ENCODE peak calls at places on chromosomes 4 and X, in eight cellular contexts. One of them, this sample, is unnamed.
A peak's percentile ranks its signal among the peaks of the same experiment; 100 is the strongest.

GRCh38 chr4:25060586-25061340 is 30.0 kb upstream of the LGI2 start:
- DNase-seq in epithelial cell of esophagus: no peak
- DNase-seq in HCT116: no peak
- DNase-seq in dorsolateral prefrontal cortex: no peak
- DNase-seq in nephron progenitor cell: no peak
- DNase-seq in astrocyte of the spinal cord: no peak
- DNase-seq in right atrium auricular region: no peak
- DNase-seq in heart right ventricle: no peak
- DNase-seq in this sample: no peak

GRCh38 chr4:181956502-181956901 is 286.7 kb upstream of the TENM3 start:
- DNase-seq in epithelial cell of esophagus: no peak
- DNase-seq in HCT116: no peak
- DNase-seq in dorsolateral prefrontal cortex: no peak
- DNase-seq in nephron progenitor cell: no peak
- DNase-seq in astrocyte of the spinal cord: no peak
- DNase-seq in right atrium auricular region: no peak
- DNase-seq in heart right ventricle: no peak
- DNase-seq in this sample: no peak

GRCh38 chr4:80049402-80049801 is 23.6 kb downstream of the ANTXR2 start:
- DNase-seq in epithelial cell of esophagus: no peak
- DNase-seq in HCT116: no peak
- DNase-seq in dorsolateral prefrontal cortex: no peak
- DNase-seq in nephron progenitor cell: no peak
- DNase-seq in astrocyte of the spinal cord: no peak
- DNase-seq in right atrium auricular region: no peak
- DNase-seq in heart right ventricle: no peak
- DNase-seq in this sample: no peak

GRCh38 chrX:5431823-5432222 is 796.8 kb downstream of the NLGN4X start:
- DNase-seq in epithelial cell of esophagus: no peak
- DNase-seq in HCT116: no peak
- DNase-seq in dorsolateral prefrontal cortex: no peak
- DNase-seq in nephron progenitor cell: no peak
- DNase-seq in astrocyte of the spinal cord: no peak
- DNase-seq in right atrium auricular region: no peak
- DNase-seq in heart right ventricle: no peak
- DNase-seq in this sample: no peak

GRCh38 chrX:30875957-30876356 is 13.1 kb downstream of the TAB3 start:
- DNase-seq in epithelial cell of esophagus: peak; percentile 88
- DNase-seq in HCT116: no peak
- DNase-seq in dorsolateral prefrontal cortex: no peak
- DNase-seq in nephron progenitor cell: no peak
- DNase-seq in astrocyte of the spinal cord: peak; percentile 54
- DNase-seq in right atrium auricular region: no peak
- DNase-seq in heart right ventricle: no peak
- DNase-seq in this sample: no peak

GRCh38 chr4:75547647-75548387 is 8.0 kb upstream of the ODAPH start:
- DNase-seq in epithelial cell of esophagus: peak; percentile 33
- DNase-seq in HCT116: no peak
- DNase-seq in dorsolateral prefrontal cortex: no peak
- DNase-seq in nephron progenitor cell: no peak
- DNase-seq in astrocyte of the spinal cord: no peak
- DNase-seq in right atrium auricular region: peak; percentile 63
- DNase-seq in heart right ventricle: peak; percentile 35
- DNase-seq in this sample: no peak

GRCh38 chr4:123649644-123650356 is 253.2 kb downstream of the SPRY1 start:
- DNase-seq in epithelial cell of esophagus: peak; percentile 94
- DNase-seq in HCT116: no peak
- DNase-seq in dorsolateral prefrontal cortex: no peak
- DNase-seq in nephron progenitor cell: no peak
- DNase-seq in astrocyte of the spinal cord: peak; percentile 76
- DNase-seq in right atrium auricular region: no peak
- DNase-seq in heart right ventricle: no peak
- DNase-seq in this sample: no peak

GRCh38 chr4:168453146-168453545 is 27.1 kb downstream of the DDX60L start:
- DNase-seq in epithelial cell of esophagus: no peak
- DNase-seq in HCT116: no peak
- DNase-seq in dorsolateral prefrontal cortex: no peak
- DNase-seq in nephron progenitor cell: no peak
- DNase-seq in astrocyte of the spinal cord: no peak
- DNase-seq in right atrium auricular region: no peak
- DNase-seq in heart right ventricle: no peak
- DNase-seq in this sample: no peak

GRCh38 chrX:140447150-140447549 is 57.7 kb downstream of the SOX3 start:
- DNase-seq in epithelial cell of esophagus: peak; percentile 0
- DNase-seq in HCT116: no peak
- DNase-seq in dorsolateral prefrontal cortex: no peak
- DNase-seq in nephron progenitor cell: no peak
- DNase-seq in astrocyte of the spinal cord: no peak
- DNase-seq in right atrium auricular region: no peak
- DNase-seq in heart right ventricle: no peak
- DNase-seq in this sample: no peak

GRCh38 chrX:82087699-82088098 is 885.8 kb downstream of the SH3BGRL start:
- DNase-seq in epithelial cell of esophagus: no peak
- DNase-seq in HCT116: no peak
- DNase-seq in dorsolateral prefrontal cortex: no peak
- DNase-seq in nephron progenitor cell: no peak
- DNase-seq in astrocyte of the spinal cord: no peak
- DNase-seq in right atrium auricular region: no peak
- DNase-seq in heart right ventricle: peak; percentile 3
- DNase-seq in this sample: no peak

GRCh38 chr4:105588252-105588651 is 35.8 kb downstream of the ARHGEF38 start:
- DNase-seq in epithelial cell of esophagus: no peak
- DNase-seq in HCT116: no peak
- DNase-seq in dorsolateral prefrontal cortex: no peak
- DNase-seq in nephron progenitor cell: no peak
- DNase-seq in astrocyte of the spinal cord: no peak
- DNase-seq in right atrium auricular region: no peak
- DNase-seq in heart right ventricle: no peak
- DNase-seq in this sample: no peak

GRCh38 chr4:174460684-174461083 is 61.6 kb downstream of the HPGD start:
- DNase-seq in epithelial cell of esophagus: peak; percentile 29
- DNase-seq in HCT116: no peak
- DNase-seq in dorsolateral prefrontal cortex: no peak
- DNase-seq in nephron progenitor cell: no peak
- DNase-seq in astrocyte of the spinal cord: peak; percentile 64
- DNase-seq in right atrium auricular region: no peak
- DNase-seq in heart right ventricle: no peak
- DNase-seq in this sample: no peak

GRCh38 chr4:102503831-102504786 is 3.0 kb downstream of the NFKB1 start:
- DNase-seq in epithelial cell of esophagus: no peak
- DNase-seq in HCT116: no peak
- DNase-seq in dorsolateral prefrontal cortex: no peak
- DNase-seq in nephron progenitor cell: no peak
- DNase-seq in astrocyte of the spinal cord: no peak
- DNase-seq in right atrium auricular region: no peak
- DNase-seq in heart right ventricle: no peak
- DNase-seq in this sample: no peak

GRCh38 chr4:93448691-93449293 is 379.8 kb upstream of the ATOH1 start:
- DNase-seq in epithelial cell of esophagus: no peak
- DNase-seq in HCT116: no peak
- DNase-seq in dorsolateral prefrontal cortex: no peak
- DNase-seq in nephron progenitor cell: no peak
- DNase-seq in astrocyte of the spinal cord: no peak
- DNase-seq in right atrium auricular region: no peak
- DNase-seq in heart right ventricle: no peak
- DNase-seq in this sample: no peak

DNA sequence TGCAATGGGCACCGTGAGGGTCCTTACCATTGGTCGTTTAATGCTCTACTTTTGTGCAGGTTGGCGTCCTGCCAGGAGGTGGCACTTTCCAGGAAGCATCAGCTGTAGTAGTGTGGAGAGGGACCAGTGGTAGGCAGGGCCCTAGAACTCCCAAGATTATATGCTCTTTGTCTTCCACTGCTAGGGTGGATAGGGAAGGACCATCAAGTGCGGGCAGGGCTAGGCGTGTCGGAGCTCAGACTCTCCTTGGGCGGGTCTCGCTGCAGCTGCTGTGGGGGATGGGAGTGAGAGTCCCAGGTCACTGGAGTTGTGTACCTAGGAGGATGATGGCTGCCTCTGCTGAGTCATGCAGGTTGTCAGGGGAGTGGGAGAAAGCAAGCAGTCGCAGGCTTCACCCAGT is 134.7 kb downstream of the KLF8 start:
- DNase-seq in epithelial cell of esophagus: peak; percentile 10
- DNase-seq in HCT116: no peak
- DNase-seq in dorsolateral prefrontal cortex: no peak
- DNase-seq in nephron progenitor cell: no peak
- DNase-seq in astrocyte of the spinal cord: no peak
- DNase-seq in right atrium auricular region: no peak
- DNase-seq in heart right ventricle: no peak
- DNase-seq in this sample: no peak
- TF ChIP-seq CTCF in epithelial cell of esophagus: no peak
- TF ChIP-seq CTCF in HCT116: no peak
- TF ChIP-seq CTCF in dorsolateral prefrontal cortex: no peak
- TF ChIP-seq CTCF in nephron progenitor cell: no peak
- TF ChIP-seq CTCF in astrocyte of the spinal cord: no peak
- TF ChIP-seq CTCF in right atrium auricular region: no peak
- TF ChIP-seq CTCF in heart right ventricle: no peak
- TF ChIP-seq CTCF in this sample: no peak

GRCh38 chr4:186475202-186475601 is 80.2 kb downstream of the MTNR1A start:
- DNase-seq in epithelial cell of esophagus: no peak
- DNase-seq in HCT116: no peak
- DNase-seq in dorsolateral prefrontal cortex: no peak
- DNase-seq in nephron progenitor cell: no peak
- DNase-seq in astrocyte of the spinal cord: no peak
- DNase-seq in right atrium auricular region: no peak
- DNase-seq in heart right ventricle: no peak
- DNase-seq in this sample: no peak

GRCh38 chr4:186471441-186471840 is 83.9 kb downstream of the MTNR1A start:
- DNase-seq in epithelial cell of esophagus: no peak
- DNase-seq in HCT116: no peak
- DNase-seq in dorsolateral prefrontal cortex: no peak
- DNase-seq in nephron progenitor cell: no peak
- DNase-seq in astrocyte of the spinal cord: no peak
- DNase-seq in right atrium auricular region: no peak
- DNase-seq in heart right ventricle: no peak
- DNase-seq in this sample: no peak

GRCh38 chr4:186472948-186473347 is 82.4 kb downstream of the MTNR1A start:
- DNase-seq in epithelial cell of esophagus: peak; percentile 52
- DNase-seq in HCT116: peak; percentile 41
- DNase-seq in dorsolateral prefrontal cortex: no peak
- DNase-seq in nephron progenitor cell: peak; percentile 22
- DNase-seq in astrocyte of the spinal cord: peak; percentile 52
- DNase-seq in right atrium auricular region: no peak
- DNase-seq in heart right ventricle: no peak
- DNase-seq in this sample: no peak

DNA sequence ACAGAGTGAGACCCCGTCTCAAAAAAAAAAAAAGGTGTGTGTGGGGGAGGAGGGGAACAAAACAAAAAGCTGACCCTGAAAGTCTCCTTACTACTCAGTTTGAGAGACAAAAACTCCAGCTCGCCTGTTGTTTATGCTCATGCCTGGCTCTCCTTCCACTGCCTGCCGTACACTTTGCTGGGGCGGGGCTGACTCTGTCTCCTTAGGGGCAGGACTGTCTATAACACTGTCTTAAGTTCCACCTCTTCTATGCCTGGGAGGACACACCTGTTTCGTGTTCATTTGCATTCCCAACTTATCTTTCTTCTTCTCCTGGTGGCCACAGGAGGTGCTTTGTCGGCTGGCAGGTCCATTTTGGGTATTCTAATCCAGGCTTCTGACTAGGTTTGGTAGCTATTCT is 81.4 kb downstream of the MTNR1A start:
- DNase-seq in epithelial cell of esophagus: no peak
- DNase-seq in HCT116: no peak
- DNase-seq in dorsolateral prefrontal cortex: no peak
- DNase-seq in nephron progenitor cell: no peak
- DNase-seq in astrocyte of the spinal cord: no peak
- DNase-seq in right atrium auricular region: no peak
- DNase-seq in heart right ventricle: no peak
- DNase-seq in this sample: no peak
- TF ChIP-seq CTCF in epithelial cell of esophagus: no peak
- TF ChIP-seq CTCF in HCT116: no peak
- TF ChIP-seq CTCF in dorsolateral prefrontal cortex: no peak
- TF ChIP-seq CTCF in nephron progenitor cell: no peak
- TF ChIP-seq CTCF in astrocyte of the spinal cord: no peak
- TF ChIP-seq CTCF in right atrium auricular region: no peak
- TF ChIP-seq CTCF in heart right ventricle: no peak
- TF ChIP-seq CTCF in this sample: no peak

GRCh38 chrX:151708821-151709220 is 7.0 kb upstream of the FATE1 start:
- DNase-seq in epithelial cell of esophagus: no peak
- DNase-seq in HCT116: no peak
- DNase-seq in dorsolateral prefrontal cortex: no peak
- DNase-seq in nephron progenitor cell: no peak
- DNase-seq in astrocyte of the spinal cord: no peak
- DNase-seq in right atrium auricular region: no peak
- DNase-seq in heart right ventricle: no peak
- DNase-seq in this sample: no peak
- TF ChIP-seq CTCF in epithelial cell of esophagus: no peak
- TF ChIP-seq CTCF in HCT116: no peak
- TF ChIP-seq CTCF in dorsolateral prefrontal cortex: no peak
- TF ChIP-seq CTCF in nephron progenitor cell: no peak
- TF ChIP-seq CTCF in astrocyte of the spinal cord: no peak
- TF ChIP-seq CTCF in right atrium auricular region: no peak
- TF ChIP-seq CTCF in heart right ventricle: no peak
- TF ChIP-seq CTCF in this sample: no peak

DNA sequence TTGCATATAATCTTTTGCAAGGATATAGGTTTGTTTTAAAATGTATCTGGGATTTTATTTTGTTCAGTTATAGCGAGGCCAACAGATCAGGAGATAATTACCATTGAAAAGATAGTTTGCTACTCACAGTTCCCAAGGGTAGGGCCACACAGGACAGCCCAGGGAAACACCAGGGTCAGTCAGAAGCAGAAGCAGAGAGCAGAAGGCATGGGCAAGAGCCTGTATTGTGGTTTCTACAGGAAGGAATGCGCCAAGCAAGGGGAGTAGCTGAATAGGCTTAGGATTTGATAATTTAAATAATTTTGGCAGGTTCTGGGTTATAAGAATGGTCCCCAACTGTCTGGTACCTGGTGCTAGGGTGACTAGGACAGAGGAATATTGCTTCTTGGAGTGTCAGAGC is 61.6 kb downstream of the SYNPO2 start:
- DNase-seq in epithelial cell of esophagus: no peak
- DNase-seq in HCT116: no peak
- DNase-seq in dorsolateral prefrontal cortex: no peak
- DNase-seq in nephron progenitor cell: no peak
- DNase-seq in astrocyte of the spinal cord: no peak
- DNase-seq in right atrium auricular region: no peak
- DNase-seq in heart right ventricle: no peak
- DNase-seq in this sample: no peak
- TF ChIP-seq CTCF in epithelial cell of esophagus: no peak
- TF ChIP-seq CTCF in HCT116: no peak
- TF ChIP-seq CTCF in dorsolateral prefrontal cortex: no peak
- TF ChIP-seq CTCF in nephron progenitor cell: no peak
- TF ChIP-seq CTCF in astrocyte of the spinal cord: no peak
- TF ChIP-seq CTCF in right atrium auricular region: no peak
- TF ChIP-seq CTCF in heart right ventricle: no peak
- TF ChIP-seq CTCF in this sample: no peak